ENCODE peak calls at places on chromosomes 2 and 18, in four cellular contexts. One of them, this sample, is unnamed.

GRCh38 chr2:159185401-159186130 is 100.9 kb downstream of the WDSUB1 start:
- DNase-seq in CD8-positive, alpha-beta memory T cell: no peak
- DNase-seq in stimulated activated CD4-positive, alpha-beta T cell treated with anti-CD3 and anti-CD28 coated beads, Interleukin-15, amount 100 ng/mL, for 24 hours: peak; percentile 7
- DNase-seq in NCI-H774: no peak
- DNase-seq in this sample: no peak

GRCh38 chr2:217248312-217248935 is 388.6 kb upstream of the TNP1 start:
- DNase-seq in CD8-positive, alpha-beta memory T cell: no peak
- DNase-seq in stimulated activated CD4-positive, alpha-beta T cell treated with anti-CD3 and anti-CD28 coated beads, Interleukin-15, amount 100 ng/mL, for 24 hours: no peak
- DNase-seq in NCI-H774: no peak
- DNase-seq in this sample: no peak

GRCh38 chr18:361941-362913 is 94.4 kb upstream of the THOC1 start:
- DNase-seq in CD8-positive, alpha-beta memory T cell: no peak
- DNase-seq in stimulated activated CD4-positive, alpha-beta T cell treated with anti-CD3 and anti-CD28 coated beads, Interleukin-15, amount 100 ng/mL, for 24 hours: no peak
- DNase-seq in NCI-H774: no peak
- DNase-seq in this sample: no peak

GRCh38 chr18:41326311-41326710 is 628.7 kb upstream of the PIK3C3 start:
- DNase-seq in CD8-positive, alpha-beta memory T cell: no peak
- DNase-seq in stimulated activated CD4-positive, alpha-beta T cell treated with anti-CD3 and anti-CD28 coated beads, Interleukin-15, amount 100 ng/mL, for 24 hours: no peak
- DNase-seq in NCI-H774: no peak
- DNase-seq in this sample: no peak

GRCh38 chr2:176704282-176704773 is 435.1 kb downstream of the MTX2 start:
- DNase-seq in CD8-positive, alpha-beta memory T cell: no peak
- DNase-seq in stimulated activated CD4-positive, alpha-beta T cell treated with anti-CD3 and anti-CD28 coated beads, Interleukin-15, amount 100 ng/mL, for 24 hours: no peak
- DNase-seq in NCI-H774: no peak
- DNase-seq in this sample: no peak

GRCh38 chr2:64698668-64699444 is 45.1 kb upstream of the SERTAD2 start:
- DNase-seq in CD8-positive, alpha-beta memory T cell: no peak
- DNase-seq in stimulated activated CD4-positive, alpha-beta T cell treated with anti-CD3 and anti-CD28 coated beads, Interleukin-15, amount 100 ng/mL, for 24 hours: peak; percentile 9
- DNase-seq in NCI-H774: no peak
- DNase-seq in this sample: peak; percentile 64

GRCh38 chr2:46643493-46643892 is 164.1 kb downstream of the TMEM247 start:
- DNase-seq in CD8-positive, alpha-beta memory T cell: no peak
- DNase-seq in stimulated activated CD4-positive, alpha-beta T cell treated with anti-CD3 and anti-CD28 coated beads, Interleukin-15, amount 100 ng/mL, for 24 hours: peak; percentile 16
- DNase-seq in NCI-H774: no peak
- DNase-seq in this sample: no peak

GRCh38 chr2:84281510-84281909 is 177.6 kb downstream of the SUCLG1 start:
- DNase-seq in CD8-positive, alpha-beta memory T cell: no peak
- DNase-seq in stimulated activated CD4-positive, alpha-beta T cell treated with anti-CD3 and anti-CD28 coated beads, Interleukin-15, amount 100 ng/mL, for 24 hours: no peak
- DNase-seq in NCI-H774: no peak
- DNase-seq in this sample: no peak

GRCh38 chr2:31297751-31298150 is 63.8 kb downstream of the EHD3 start:
- DNase-seq in CD8-positive, alpha-beta memory T cell: no peak
- DNase-seq in stimulated activated CD4-positive, alpha-beta T cell treated with anti-CD3 and anti-CD28 coated beads, Interleukin-15, amount 100 ng/mL, for 24 hours: no peak
- DNase-seq in NCI-H774: no peak
- DNase-seq in this sample: no peak

GRCh38 chr2:20393986-20394385 is 43.3 kb upstream of the PUM2 start:
- DNase-seq in CD8-positive, alpha-beta memory T cell: no peak
- DNase-seq in stimulated activated CD4-positive, alpha-beta T cell treated with anti-CD3 and anti-CD28 coated beads, Interleukin-15, amount 100 ng/mL, for 24 hours: no peak
- DNase-seq in NCI-H774: no peak
- DNase-seq in this sample: no peak

GRCh38 chr2:234635284-234635683 is 138.4 kb upstream of the ARL4C start:
- DNase-seq in CD8-positive, alpha-beta memory T cell: no peak
- DNase-seq in stimulated activated CD4-positive, alpha-beta T cell treated with anti-CD3 and anti-CD28 coated beads, Interleukin-15, amount 100 ng/mL, for 24 hours: no peak
- DNase-seq in NCI-H774: no peak
- DNase-seq in this sample: peak; percentile 28

GRCh38 chr2:95272781-95273180 is 1.5 kb upstream of the PROM2 start:
- DNase-seq in CD8-positive, alpha-beta memory T cell: no peak
- DNase-seq in stimulated activated CD4-positive, alpha-beta T cell treated with anti-CD3 and anti-CD28 coated beads, Interleukin-15, amount 100 ng/mL, for 24 hours: no peak
- DNase-seq in NCI-H774: no peak
- DNase-seq in this sample: no peak

GRCh38 chr2:150618215-150618905 is 130.9 kb upstream of the RND3 start:
- DNase-seq in CD8-positive, alpha-beta memory T cell: no peak
- DNase-seq in stimulated activated CD4-positive, alpha-beta T cell treated with anti-CD3 and anti-CD28 coated beads, Interleukin-15, amount 100 ng/mL, for 24 hours: no peak
- DNase-seq in NCI-H774: no peak
- DNase-seq in this sample: no peak

GRCh38 chr18:57806891-57807280 is 3.8 kb upstream of the ATP8B1 start:
- DNase-seq in CD8-positive, alpha-beta memory T cell: no peak
- DNase-seq in stimulated activated CD4-positive, alpha-beta T cell treated with anti-CD3 and anti-CD28 coated beads, Interleukin-15, amount 100 ng/mL, for 24 hours: no peak
- DNase-seq in NCI-H774: no peak
- DNase-seq in this sample: no peak

GRCh38 chr2:133765693-133766092 is 197.4 kb upstream of the NCKAP5 start:
- DNase-seq in CD8-positive, alpha-beta memory T cell: no peak
- DNase-seq in stimulated activated CD4-positive, alpha-beta T cell treated with anti-CD3 and anti-CD28 coated beads, Interleukin-15, amount 100 ng/mL, for 24 hours: no peak
- DNase-seq in NCI-H774: no peak
- DNase-seq in this sample: no peak

GRCh38 chr2:16406497-16406896 is 259.1 kb downstream of the CYRIA start:
- DNase-seq in CD8-positive, alpha-beta memory T cell: no peak
- DNase-seq in stimulated activated CD4-positive, alpha-beta T cell treated with anti-CD3 and anti-CD28 coated beads, Interleukin-15, amount 100 ng/mL, for 24 hours: no peak
- DNase-seq in NCI-H774: no peak
- DNase-seq in this sample: no peak

GRCh38 chr2:191839918-191840804 is 6.7 kb downstream of the CAVIN2 start:
- DNase-seq in CD8-positive, alpha-beta memory T cell: no peak
- DNase-seq in stimulated activated CD4-positive, alpha-beta T cell treated with anti-CD3 and anti-CD28 coated beads, Interleukin-15, amount 100 ng/mL, for 24 hours: no peak
- DNase-seq in NCI-H774: no peak
- DNase-seq in this sample: no peak

GRCh38 chr18:25950321-25950720 is 140.1 kb downstream of the SS18 start:
- DNase-seq in CD8-positive, alpha-beta memory T cell: no peak
- DNase-seq in stimulated activated CD4-positive, alpha-beta T cell treated with anti-CD3 and anti-CD28 coated beads, Interleukin-15, amount 100 ng/mL, for 24 hours: no peak
- DNase-seq in NCI-H774: no peak
- DNase-seq in this sample: no peak

GRCh38 chr18:13642440-13642827 is 83.9 kb downstream of the FAM210A start:
- DNase-seq in CD8-positive, alpha-beta memory T cell: no peak
- DNase-seq in stimulated activated CD4-positive, alpha-beta T cell treated with anti-CD3 and anti-CD28 coated beads, Interleukin-15, amount 100 ng/mL, for 24 hours: no peak
- DNase-seq in NCI-H774: no peak
- DNase-seq in this sample: no peak

GRCh38 chr18:48775372-48776160 is 175.2 kb downstream of the SMAD7 start:
- DNase-seq in CD8-positive, alpha-beta memory T cell: no peak
- DNase-seq in stimulated activated CD4-positive, alpha-beta T cell treated with anti-CD3 and anti-CD28 coated beads, Interleukin-15, amount 100 ng/mL, for 24 hours: no peak
- DNase-seq in NCI-H774: no peak
- DNase-seq in this sample: no peak

GRCh38 chr2:238105506-238106338 is 5.6 kb downstream of the ESPNL start:
- DNase-seq in CD8-positive, alpha-beta memory T cell: no peak
- DNase-seq in stimulated activated CD4-positive, alpha-beta T cell treated with anti-CD3 and anti-CD28 coated beads, Interleukin-15, amount 100 ng/mL, for 24 hours: no peak
- DNase-seq in NCI-H774: no peak
- DNase-seq in this sample: no peak

GRCh38 chr2:121326628-121327027 is 41.6 kb upstream of the TFCP2L1 start:
- DNase-seq in CD8-positive, alpha-beta memory T cell: no peak
- DNase-seq in stimulated activated CD4-positive, alpha-beta T cell treated with anti-CD3 and anti-CD28 coated beads, Interleukin-15, amount 100 ng/mL, for 24 hours: no peak
- DNase-seq in NCI-H774: no peak
- DNase-seq in this sample: no peak

GRCh38 chr2:226763320-226763719 is 36.3 kb downstream of the IRS1 start:
- DNase-seq in CD8-positive, alpha-beta memory T cell: no peak
- DNase-seq in stimulated activated CD4-positive, alpha-beta T cell treated with anti-CD3 and anti-CD28 coated beads, Interleukin-15, amount 100 ng/mL, for 24 hours: no peak
- DNase-seq in NCI-H774: no peak
- DNase-seq in this sample: no peak

GRCh38 chr18:60684843-60685513 is 312.4 kb upstream of the MC4R start:
- DNase-seq in CD8-positive, alpha-beta memory T cell: no peak
- DNase-seq in stimulated activated CD4-positive, alpha-beta T cell treated with anti-CD3 and anti-CD28 coated beads, Interleukin-15, amount 100 ng/mL, for 24 hours: no peak
- DNase-seq in NCI-H774: peak; percentile 11
- DNase-seq in this sample: no peak

GRCh38 chr2:173983414-173983871 is 18.3 kb upstream of the SP3 start:
- DNase-seq in CD8-positive, alpha-beta memory T cell: no peak
- DNase-seq in stimulated activated CD4-positive, alpha-beta T cell treated with anti-CD3 and anti-CD28 coated beads, Interleukin-15, amount 100 ng/mL, for 24 hours: no peak
- DNase-seq in NCI-H774: no peak
- DNase-seq in this sample: no peak

GRCh38 chr2:118246726-118247125 is 158.5 kb downstream of the INSIG2 start:
- DNase-seq in CD8-positive, alpha-beta memory T cell: no peak
- DNase-seq in stimulated activated CD4-positive, alpha-beta T cell treated with anti-CD3 and anti-CD28 coated beads, Interleukin-15, amount 100 ng/mL, for 24 hours: no peak
- DNase-seq in NCI-H774: no peak
- DNase-seq in this sample: no peak

GRCh38 chr2:203669820-203670219 is 36.6 kb upstream of the CD28 start:
- DNase-seq in CD8-positive, alpha-beta memory T cell: no peak
- DNase-seq in stimulated activated CD4-positive, alpha-beta T cell treated with anti-CD3 and anti-CD28 coated beads, Interleukin-15, amount 100 ng/mL, for 24 hours: no peak
- DNase-seq in NCI-H774: no peak
- DNase-seq in this sample: no peak

GRCh38 chr2:238238311-238238765 is 1.5 kb downstream of the HES6 start:
- DNase-seq in CD8-positive, alpha-beta memory T cell: no peak
- DNase-seq in stimulated activated CD4-positive, alpha-beta T cell treated with anti-CD3 and anti-CD28 coated beads, Interleukin-15, amount 100 ng/mL, for 24 hours: no peak
- DNase-seq in NCI-H774: no peak
- DNase-seq in this sample: no peak

GRCh38 chr2:145066795-145067194 is 546.9 kb upstream of the ZEB2 start:
- DNase-seq in CD8-positive, alpha-beta memory T cell: no peak
- DNase-seq in stimulated activated CD4-positive, alpha-beta T cell treated with anti-CD3 and anti-CD28 coated beads, Interleukin-15, amount 100 ng/mL, for 24 hours: no peak
- DNase-seq in NCI-H774: no peak
- DNase-seq in this sample: no peak

GRCh38 chr18:36157441-36157840 is 27.7 kb downstream of the ELP2 start:
- DNase-seq in CD8-positive, alpha-beta memory T cell: no peak
- DNase-seq in stimulated activated CD4-positive, alpha-beta T cell treated with anti-CD3 and anti-CD28 coated beads, Interleukin-15, amount 100 ng/mL, for 24 hours: no peak
- DNase-seq in NCI-H774: no peak
- DNase-seq in this sample: no peak

GRCh38 chr2:40346535-40347354 is 105.1 kb downstream of the SLC8A1 start:
- DNase-seq in CD8-positive, alpha-beta memory T cell: no peak
- DNase-seq in stimulated activated CD4-positive, alpha-beta T cell treated with anti-CD3 and anti-CD28 coated beads, Interleukin-15, amount 100 ng/mL, for 24 hours: no peak
- DNase-seq in NCI-H774: no peak
- DNase-seq in this sample: no peak

GRCh38 chr2:168603439-168603961 is 147.4 kb downstream of the CERS6 start:
- DNase-seq in CD8-positive, alpha-beta memory T cell: no peak
- DNase-seq in stimulated activated CD4-positive, alpha-beta T cell treated with anti-CD3 and anti-CD28 coated beads, Interleukin-15, amount 100 ng/mL, for 24 hours: no peak
- DNase-seq in NCI-H774: no peak
- DNase-seq in this sample: no peak

GRCh38 chr2:26463252-26464207 is 14.4 kb downstream of the OTOF start:
- DNase-seq in CD8-positive, alpha-beta memory T cell: peak; percentile 42
- DNase-seq in stimulated activated CD4-positive, alpha-beta T cell treated with anti-CD3 and anti-CD28 coated beads, Interleukin-15, amount 100 ng/mL, for 24 hours: no peak
- DNase-seq in NCI-H774: no peak
- DNase-seq in this sample: no peak

GRCh38 chr18:670456-670996 is 13.1 kb downstream of the TYMS start:
- DNase-seq in CD8-positive, alpha-beta memory T cell: no peak
- DNase-seq in stimulated activated CD4-positive, alpha-beta T cell treated with anti-CD3 and anti-CD28 coated beads, Interleukin-15, amount 100 ng/mL, for 24 hours: no peak
- DNase-seq in NCI-H774: no peak
- DNase-seq in this sample: no peak

This sample was measured in activated CD4-positive, alpha-beta T cell treated with anti-CD3 and anti-CD28 coated beads, Interleukin-2, amount 10 ng/mL, durations not matched to agents 24 days and 14 days.